ENCODE peak calls at places on chromosome 22, in five cellular contexts. N is K562, E is H1, B is HepG2, J is HCT116. K is an unnamed sample.

GRCh38 chr22:19933328-19934241 is 8.0 kb upstream of the COMT start:
- DNase-seq in B (no peak), N (no peak), E (no peak), J (no peak), K (no peak)

GRCh38 chr22:41350087-41350486 is 31.7 kb upstream of the TEF start:
- DNase-seq in J (no peak), B (no peak), E (no peak), N (peak; percentile 47), K (no peak)

GRCh38 chr22:33919591-33920501 is at the start of gene LARGE1:
- DNase-seq in B (peak; percentile 13), J (no peak), N (peak; percentile 3), E (peak; percentile 72), K (no peak)

GRCh38 chr22:17915188-17915587 is 109.2 kb downstream of the MICAL3 start:
- DNase-seq in N (no peak), J (no peak), E (no peak), B (no peak), K (no peak)

GRCh38 chr22:44549021-44549420 is 51.0 kb upstream of the RTL6 start:
- DNase-seq in B (no peak), N (no peak), J (no peak), E (no peak), K (no peak)

GRCh38 chr22:44452531-44453420 is 45.3 kb downstream of the RTL6 start:
- DNase-seq in E (no peak), N (no peak), J (no peak), B (no peak), K (no peak)

GRCh38 chr22:30262917-30263741 is 3.5 kb downstream of the OSM start:
- DNase-seq in N (peak; percentile 72), E (peak; percentile 98), B (peak; percentile 64), J (no peak), K (peak; percentile 59)

GRCh38 chr22:12697441-12697840 is 2830.6 kb upstream of the OR11H1 start:
- DNase-seq in J (no peak), B (no peak), E (no peak), N (no peak), K (no peak)

GRCh38 chr22:42945736-42946135 is 69.2 kb downstream of the PACSIN2 start:
- DNase-seq in B (no peak), J (no peak), E (no peak), N (no peak), K (no peak)

GRCh38 chr22:36465232-36466021 is 16.0 kb downstream of the TXN2 start:
- DNase-seq in E (no peak), N (no peak), J (peak; percentile 86), B (peak; percentile 31), K (no peak)

GRCh38 chr22:26483439-26484359 is at the start of the genes HPS4 and SRRD:
- DNase-seq in B (peak; percentile 77), E (peak; percentile 96), J (peak; percentile 72), N (peak; percentile 88), K (peak; percentile 81)

GRCh38 chr22:26485013-26485412 is 1.3 kb downstream of the SRRD start:
- DNase-seq in J (no peak), N (no peak), E (no peak), B (no peak), K (no peak)

GRCh38 chr22:26483043-26483438 is 542 bp downstream of the HPS4 start:
- DNase-seq in B (no peak), J (no peak), E (no peak), N (peak; percentile 17), K (no peak)

GRCh38 chr22:26485991-26486390 is 2.3 kb downstream of the SRRD start:
- DNase-seq in J (no peak), E (no peak), B (no peak), N (no peak), K (no peak)

DNA sequence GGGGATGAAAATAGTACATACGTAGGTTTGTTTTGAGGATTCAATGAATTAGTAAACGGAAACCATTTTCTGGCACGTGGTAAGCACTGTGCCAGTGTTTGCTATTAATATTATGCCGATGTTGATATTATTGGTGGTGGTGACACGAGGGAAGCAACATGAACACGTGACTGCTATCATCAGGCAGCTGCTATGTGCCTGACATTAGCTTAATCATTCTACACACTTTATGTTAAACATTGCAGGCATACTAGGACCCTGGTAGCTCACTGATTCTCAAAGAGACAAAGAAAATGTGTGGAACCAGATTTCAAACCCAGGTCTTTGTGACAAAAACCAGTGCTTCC is 656 bp downstream of the SRRD start:
- DNase-seq in E (no peak), B (no peak), J (no peak), N (no peak), K (no peak)
- TF ChIP-seq YY1 in E (no peak), B (no peak), J (no peak), N (no peak), K (no peak)

DNA sequence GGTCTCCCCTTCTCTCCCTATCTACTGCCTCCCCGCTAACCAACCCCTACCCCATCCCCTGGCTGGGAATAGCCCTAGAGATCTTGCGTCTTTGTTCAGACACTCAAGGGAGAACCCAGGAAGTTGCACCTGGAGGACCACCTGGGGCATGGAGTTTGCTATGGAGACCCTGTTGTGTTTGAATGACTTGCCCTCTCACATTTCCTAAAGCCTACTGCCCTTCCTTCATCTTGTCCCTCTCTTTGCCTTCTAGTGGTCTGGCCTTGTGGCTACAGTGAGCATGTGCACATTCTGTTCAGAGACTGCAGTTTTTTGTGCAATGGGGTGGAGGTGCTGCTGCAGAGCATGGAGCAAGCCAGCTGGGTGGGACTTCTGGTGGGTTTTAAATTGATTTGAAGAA is 42.5 kb downstream of the ZNRF3 start:
- DNase-seq in B (no peak), N (no peak), J (no peak), E (no peak), K (no peak)
- TF ChIP-seq YY1 in B (no peak), N (no peak), J (no peak), E (no peak), K (no peak)

DNA sequence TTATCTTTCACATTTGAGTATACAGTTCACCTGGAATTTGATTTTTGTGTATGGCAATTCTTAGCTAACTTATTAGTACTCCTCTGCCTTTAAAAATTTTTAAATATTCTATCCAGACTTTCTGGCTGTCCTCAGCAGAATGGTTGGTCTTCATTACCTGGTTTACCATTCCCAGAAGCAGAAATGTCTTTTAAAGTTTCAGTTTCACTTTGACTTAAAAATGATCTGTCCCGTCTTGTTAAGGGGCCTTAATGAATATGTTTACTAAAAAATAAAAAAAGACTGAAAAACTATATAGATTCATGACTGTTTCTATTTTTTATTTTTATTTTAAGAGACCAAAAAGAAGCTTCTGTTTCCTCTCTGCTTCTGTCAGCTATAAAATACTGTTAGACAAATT is 70.5 kb upstream of the TNRC6B start:
- DNase-seq in N (no peak), E (no peak), B (no peak), J (no peak), K (no peak)
- TF ChIP-seq YY1 in N (no peak), E (no peak), B (no peak), J (no peak), K (no peak)

GRCh38 chr22:32698926-32699619 is 102.4 kb upstream of the TIMP3 start:
- DNase-seq in B (no peak), N (no peak), J (no peak), E (no peak), K (no peak)
- TF ChIP-seq YY1 in B (no peak), N (no peak), J (no peak), E (no peak), K (no peak)

DNA sequence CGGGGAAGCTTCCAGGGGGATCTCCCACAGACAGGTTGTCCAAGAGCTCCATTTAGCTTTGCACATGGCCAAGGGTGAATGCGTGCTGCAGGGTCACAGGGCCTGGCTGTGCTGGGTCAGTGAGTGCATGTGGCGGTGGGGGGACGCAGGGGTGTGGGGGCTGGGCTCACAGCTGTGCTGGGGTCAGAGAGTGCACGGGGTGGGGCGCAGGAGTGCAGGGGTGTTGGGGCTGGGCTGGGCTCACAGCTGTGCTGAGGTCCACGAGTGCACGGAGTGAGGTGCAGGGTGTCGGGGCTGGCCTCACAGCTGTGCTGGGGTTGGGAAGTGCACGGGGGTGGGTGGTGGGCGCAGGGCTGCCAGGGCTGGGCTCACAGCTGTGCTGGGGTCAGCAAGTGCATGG is 557.7 kb downstream of the BRD1 start:
- DNase-seq in N (no peak), B (no peak), J (no peak), E (peak; percentile 61), K (no peak)
- TF ChIP-seq YY1 in N (no peak), B (no peak), J (no peak), E (no peak), K (no peak)

GRCh38 chr22:37674951-37675929 is at the start of gene LGALS1:
- DNase-seq in J (peak; percentile 92), N (peak; percentile 92), B (peak; percentile 81), E (peak; percentile 73), K (no peak)

GRCh38 chr22:37674248-37674647 is 1.2 kb upstream of the LGALS1 start:
- DNase-seq in B (no peak), E (no peak), N (no peak), J (no peak), K (no peak)

GRCh38 chr22:37676691-37677627 is 1.5 kb downstream of the LGALS1 start:
- DNase-seq in J (peak; percentile 69), E (peak; percentile 87), B (peak; percentile 75), N (peak; percentile 79), K (peak; percentile 64)

GRCh38 chr22:37678372-37678771 is 2.9 kb downstream of the LGALS1 start:
- DNase-seq in N (no peak), J (no peak), B (no peak), E (no peak), K (no peak)

DNA sequence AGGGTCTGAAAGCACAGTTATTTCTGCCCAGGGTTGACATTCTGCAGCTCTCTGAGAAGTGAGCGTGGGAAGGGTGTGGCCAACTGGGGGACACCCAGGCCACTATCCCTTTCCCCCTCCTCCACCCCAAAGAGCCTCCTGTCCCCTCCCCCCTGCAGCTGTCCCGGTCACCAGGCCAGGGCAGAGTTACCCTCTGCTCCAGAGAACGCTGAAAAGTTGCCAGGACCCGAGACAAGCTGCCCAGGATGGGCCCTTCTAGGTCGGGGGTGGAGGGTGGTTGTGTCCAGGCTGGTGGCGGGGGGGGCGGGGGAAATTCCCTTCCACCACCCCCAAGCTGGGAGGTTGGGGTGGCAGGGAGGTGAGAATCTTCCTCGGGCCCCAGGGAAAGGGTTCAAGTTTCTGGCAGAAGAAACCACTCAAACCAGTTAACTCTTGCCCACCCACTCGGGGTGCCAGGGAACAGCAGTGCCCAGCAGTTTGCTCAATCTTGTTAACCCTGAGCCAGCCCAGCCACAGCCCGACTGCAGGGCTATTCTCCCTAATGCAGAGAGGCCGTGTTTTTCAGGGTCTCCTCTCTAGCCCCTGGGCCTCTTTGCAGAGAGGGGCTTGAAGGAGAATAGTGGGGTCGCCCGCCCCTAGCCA is 615 bp downstream of the LGALS1 start:
- DNase-seq in J (no peak), B (no peak), E (peak; percentile 53), N (no peak), K (no peak)
- TF ChIP-seq YY1 in J (no peak), B (no peak), E (no peak), N (no peak), K (no peak)

GRCh38 chr22:45600791-45601730 is 70.6 kb upstream of the ATXN10 start:
- DNase-seq in E (no peak), B (no peak), J (no peak), N (no peak), K (no peak)
- TF ChIP-seq YY1 in E (no peak), B (no peak), J (no peak), N (no peak), K (no peak)

GRCh38 chr22:46638601-46639431 is 18.6 kb downstream of the GRAMD4 start:
- DNase-seq in B (peak; percentile 99), J (no peak), E (no peak), N (no peak), K (no peak)
- TF ChIP-seq YY1 in B (peak; percentile 18), J (no peak), E (no peak), N (no peak), K (no peak)

K was measured in NT2/D1.